ENCODE peak calls at places on chromosomes 16 and 17, in four cellular contexts. F is A549, J is fibroblast of villous mesenchyme, H is ovary. V is an unnamed sample.

GRCh38 chr16:9102379-9102778 is 10.9 kb downstream of the HAPSTR1 start:
- DNase-seq in F (no peak), J (peak), H (no peak), V (peak)

GRCh38 chr16:50643192-50643591 is 37.9 kb downstream of the SNX20 start:
- DNase-seq in F (no peak), J (no peak), H (no peak), V (no peak)

GRCh38 chr17:49469831-49470568 is 25.1 kb upstream of the NGFR start:
- DNase-seq in J (no peak), H (no peak), F (no peak), V (no peak)

GRCh38 chr17:82245144-82246039 is 16.6 kb downstream of the SLC16A3 start:
- DNase-seq in F (no peak), J (no peak), H (no peak), V (peak)

GRCh38 chr17:44010966-44011647 is 3.7 kb downstream of the TMEM101 start:
- DNase-seq in J (peak), F (no peak), H (no peak), V (no peak)

GRCh38 chr17:34981538-34982241 is 1.4 kb downstream of the LIG3 start:
- DNase-seq in F (no peak), J (peak), H (no peak), V (peak)

GRCh38 chr17:56373981-56374380 is 219.5 kb upstream of the NOG start:
- DNase-seq in J (no peak), H (no peak), F (no peak), V (no peak)

GRCh38 chr16:66486773-66487579 is 59.9 kb downstream of the BEAN1 start:
- DNase-seq in F (no peak), J (peak), H (no peak), V (peak)

GRCh38 chr16:27080870-27081269 is 14.1 kb downstream of the C16orf82 start:
- DNase-seq in J (peak), F (peak), H (no peak), V (no peak)

GRCh38 chr16:50889746-50890145 is 147.9 kb downstream of the CYLD start:
- DNase-seq in F (no peak), H (no peak), J (no peak), V (no peak)

GRCh38 chr17:39193346-39193745 is 4.1 kb downstream of the CACNB1 start:
- DNase-seq in F (no peak), H (no peak), J (no peak), V (no peak)

GRCh38 chr17:39195568-39196160 is 1.8 kb downstream of the CACNB1 start:
- DNase-seq in J (no peak), H (no peak), F (no peak), V (peak)

GRCh38 chr17:39192901-39193300 is 4.6 kb downstream of the CACNB1 start:
- DNase-seq in F (no peak), H (no peak), J (no peak), V (no peak)

GRCh38 chr17:39194985-39195524 is 2.4 kb downstream of the CACNB1 start:
- DNase-seq in H (no peak), J (no peak), F (no peak), V (no peak)

GRCh38 chr17:39194089-39194984 is 3.1 kb downstream of the CACNB1 start:
- DNase-seq in F (peak), H (no peak), J (peak), V (peak)
- TF ChIP-seq CTCF in F (peak), H (no peak), J (peak), V (peak)

DNA sequence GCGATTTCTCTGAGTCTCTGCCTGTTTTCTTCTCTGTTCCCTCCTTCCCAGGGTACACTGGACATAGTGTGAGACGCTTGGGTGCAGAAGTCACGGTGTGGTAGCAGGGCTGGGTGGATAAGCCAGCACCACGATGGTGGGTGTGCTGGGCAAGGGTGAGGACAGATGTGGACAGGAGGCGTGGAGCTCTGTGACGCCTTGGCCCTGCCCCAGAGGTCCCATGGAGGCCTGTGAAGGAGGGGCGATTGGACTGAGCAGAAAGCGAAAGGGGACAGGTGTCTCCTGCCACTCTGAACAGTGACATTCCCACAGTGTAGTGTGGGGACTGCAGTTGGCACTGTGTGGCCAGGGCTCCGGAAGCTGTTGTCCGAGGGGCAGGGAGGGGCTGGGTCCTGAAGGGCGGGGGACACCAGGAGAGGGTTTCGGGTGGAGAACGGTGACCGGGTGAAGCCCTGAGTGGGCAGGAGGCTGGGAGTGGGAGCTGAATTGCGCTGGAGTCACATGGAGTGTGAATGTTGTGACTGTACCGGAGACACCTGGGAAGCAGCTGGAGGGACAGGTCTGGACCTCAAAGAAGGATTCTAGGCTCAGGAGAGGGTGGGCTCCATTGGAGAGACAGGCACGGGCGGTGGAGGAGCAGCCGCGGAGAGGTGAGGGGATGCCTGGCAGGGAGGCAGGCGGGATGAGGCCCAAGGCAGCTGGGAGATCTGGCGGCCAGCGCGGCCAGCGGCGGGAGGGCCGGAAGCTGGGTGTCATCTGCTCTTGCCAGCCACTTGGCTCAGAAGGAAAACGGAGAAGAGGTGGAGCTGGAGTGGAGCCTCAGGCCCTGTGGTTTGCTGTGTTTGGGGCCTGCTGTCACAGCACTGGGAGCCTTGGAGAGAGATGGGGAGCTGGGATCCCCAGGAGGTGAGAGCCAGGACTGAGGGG is 7.5 kb downstream of the TBC1D24 start:
- DNase-seq in J (peak), H (peak), F (no peak), V (peak)
- H3K4me3 ChIP-seq in J (peak), H (no peak), F (no peak), V (no peak)

DNA sequence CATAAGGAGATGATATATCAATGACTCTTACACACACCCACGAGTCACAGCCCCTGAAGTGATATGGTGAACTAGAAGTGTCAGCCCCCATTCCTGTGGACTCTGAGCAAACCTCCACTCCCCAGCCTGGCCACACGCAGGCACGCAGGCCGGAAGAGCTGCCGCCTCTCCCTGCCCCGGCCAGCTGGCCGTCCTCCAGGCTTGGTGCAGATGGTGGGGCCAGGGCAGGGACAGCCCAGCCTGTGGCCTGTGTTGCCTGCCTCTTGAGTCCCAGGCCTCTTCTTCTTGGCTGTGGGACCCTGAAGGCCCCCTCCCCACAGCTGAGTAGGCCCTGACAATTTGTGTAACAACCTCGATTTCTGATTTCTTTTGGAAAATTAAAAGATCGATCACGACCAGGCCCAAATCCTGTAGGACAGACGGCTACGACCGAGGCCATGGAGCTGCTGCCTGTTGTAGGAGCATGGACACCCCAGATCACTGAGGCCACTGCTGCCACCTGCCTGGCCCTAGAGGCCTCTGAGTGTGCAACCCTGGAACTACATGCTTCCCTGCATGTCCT is 10.0 kb upstream of the MPRIP start:
- DNase-seq in J (peak), H (peak), F (peak), V (peak)
- TF ChIP-seq CTCF in J (no peak), H (no peak), F (no peak), V (no peak)

GRCh38 chr16:78584213-78584860 is 484.9 kb downstream of the WWOX start:
- DNase-seq in J (peak), F (no peak), H (no peak), V (no peak)

GRCh38 chr16:78577597-78577996 is 478.1 kb downstream of the WWOX start:
- DNase-seq in J (no peak), F (no peak), H (no peak), V (no peak)

GRCh38 chr16:78576941-78577340 is 477.5 kb downstream of the WWOX start:
- DNase-seq in J (no peak), H (no peak), F (no peak), V (no peak)

GRCh38 chr16:78574571-78574970 is 475.1 kb downstream of the WWOX start:
- DNase-seq in H (no peak), J (no peak), F (no peak), V (no peak)

GRCh38 chr16:78579020-78579419 is 479.6 kb downstream of the WWOX start:
- DNase-seq in F (no peak), J (no peak), H (no peak), V (no peak)
- H3K4me3 ChIP-seq in F (no peak), J (no peak), H (no peak), V (no peak)

DNA sequence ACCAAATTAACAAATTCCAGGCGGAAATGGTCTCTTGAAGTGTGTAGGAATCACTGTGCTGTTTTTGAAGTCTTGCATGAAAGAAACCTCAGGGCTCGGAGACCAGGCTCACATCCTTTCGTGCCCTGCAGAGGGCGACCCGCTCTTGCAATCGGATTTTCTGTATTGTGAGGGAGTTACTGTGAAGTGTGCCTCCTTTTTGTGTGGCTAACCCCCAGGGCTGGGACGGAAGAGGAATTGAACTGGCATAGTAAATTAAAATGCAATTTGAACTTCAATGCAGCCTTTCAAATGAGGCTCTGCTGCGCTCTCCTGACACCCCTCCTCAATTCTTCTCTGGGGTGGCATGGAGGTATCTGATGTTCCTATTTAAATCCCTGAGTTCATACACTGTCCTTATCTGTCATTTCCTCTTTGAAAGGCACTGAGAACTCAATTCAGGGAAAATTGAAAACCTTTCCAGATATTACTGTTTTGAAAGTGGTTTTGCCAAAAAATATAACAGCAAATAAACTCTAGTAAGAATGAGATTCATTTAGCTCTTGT is 51.5 kb upstream of the MGAT5B start:
- DNase-seq in H (no peak), J (peak), F (peak), V (peak)
- TF ChIP-seq CTCF in H (no peak), J (peak), F (peak), V (peak)

DNA sequence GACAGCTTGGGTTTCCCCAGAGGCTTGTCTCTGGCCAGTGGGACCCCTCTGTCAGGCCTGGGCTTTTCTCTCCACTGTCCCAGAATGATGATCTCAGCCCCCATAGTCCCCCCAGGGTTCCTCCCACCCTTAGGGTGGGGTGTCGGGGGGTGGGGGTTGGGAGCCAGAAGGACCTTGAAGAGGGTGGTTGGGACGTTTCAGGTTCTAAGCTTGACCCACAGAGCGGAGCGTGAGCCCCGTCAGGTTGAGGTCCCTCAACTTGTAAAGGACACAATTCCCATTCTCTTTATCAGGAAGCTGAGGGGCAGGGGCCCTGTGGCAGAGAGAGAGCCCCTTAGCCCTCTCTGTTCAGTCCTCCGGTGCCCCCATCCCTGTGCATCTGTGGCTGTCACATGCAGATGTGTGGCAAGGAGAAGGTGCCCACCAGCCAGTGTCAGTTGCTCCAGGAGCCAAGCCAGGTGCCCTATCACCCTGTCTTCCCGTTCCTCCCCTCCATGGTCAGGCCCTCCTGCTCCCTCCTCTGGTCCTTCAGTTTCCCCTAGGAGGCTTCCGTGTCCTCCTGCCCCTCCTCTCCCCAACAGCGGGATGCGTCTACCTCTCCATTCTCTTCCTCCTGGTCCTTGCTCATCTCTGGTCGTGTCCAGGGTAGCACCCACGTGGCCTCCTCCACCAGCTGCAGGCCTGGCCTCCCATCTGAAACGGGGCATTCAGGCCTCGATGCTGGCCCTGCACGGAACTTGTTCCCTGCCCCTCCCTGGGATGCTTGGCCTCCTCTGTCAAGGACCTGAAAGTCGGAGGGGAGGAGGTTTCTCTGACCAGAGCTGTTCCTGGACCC is 1.5 kb upstream of the NTN3 start:
- DNase-seq in H (no peak), F (peak), J (no peak), V (no peak)
- H3K4me3 ChIP-seq in H (no peak), F (no peak), J (no peak), V (no peak)

GRCh38 chr17:19766421-19767270 is 18.5 kb upstream of the ALDH3A1 start:
- DNase-seq in H (peak), F (peak), J (peak), V (peak)
- TF ChIP-seq CTCF in H (peak), F (peak), J (peak), V (peak)

DNA sequence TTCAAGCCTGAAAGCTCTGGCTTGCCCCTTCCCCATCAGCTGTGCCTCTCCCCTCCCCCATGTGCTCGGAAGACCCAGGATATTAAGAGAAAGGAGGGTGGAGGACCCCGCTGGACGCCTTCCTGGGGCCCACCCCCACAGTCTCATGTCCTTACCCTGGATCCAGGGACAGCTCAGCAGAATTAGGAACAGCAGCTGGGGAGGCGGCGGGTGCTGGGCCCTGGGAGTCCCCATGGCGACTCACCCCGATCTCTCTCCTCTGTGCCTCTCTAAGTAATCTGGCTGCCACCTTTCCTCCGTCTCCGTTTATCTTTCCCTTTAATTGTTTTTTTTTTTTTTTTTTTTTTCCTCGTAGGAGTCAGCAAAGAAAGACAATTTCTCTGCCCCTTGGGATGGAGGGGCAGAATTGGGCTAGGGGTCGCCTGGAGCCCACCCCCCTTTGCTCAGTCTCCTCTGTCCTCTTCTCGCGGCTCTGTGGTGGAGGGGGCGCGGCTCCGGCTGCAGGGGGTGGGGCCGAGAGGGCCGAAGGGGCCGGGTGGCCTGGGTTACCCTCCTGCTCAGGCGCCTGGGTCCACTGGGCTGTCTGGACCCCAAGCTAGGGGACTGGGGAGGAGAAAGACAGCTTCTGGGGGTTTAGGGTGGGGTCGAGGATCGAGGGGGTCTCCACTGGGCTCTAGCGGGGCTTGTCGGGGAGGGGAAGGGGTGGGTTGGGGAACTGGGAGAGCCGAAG is 399 bp downstream of the SEZ6L2 start:
- DNase-seq in F (peak), J (no peak), H (no peak), V (no peak)
- H3K4me3 ChIP-seq in F (peak), J (peak), H (no peak), V (peak)

GRCh38 chr16:3173892-3174617 is 13.9 kb upstream of the OR1F1 start:
- DNase-seq in H (no peak), J (no peak), F (peak), V (no peak)
- TF ChIP-seq CTCF in H (no peak), J (peak), F (peak), V (peak)

V was measured in cardiac fibroblast.